ENCODE peak calls at places on chromosomes 11 and 22, in five cellular contexts. G is nephron progenitor cell, J is right cardiac atrium, T is ELF-1, W is NCI-H1092. Z is an unnamed sample.

GRCh38 chr11:93642416-93642815 is 19.1 kb upstream of the CEP295 start:
- DNase-seq in J (no peak), W (no peak), T (no peak), G (no peak), Z (no peak)

GRCh38 chr11:130518164-130518563 is 69.7 kb downstream of the ADAMTS15 start:
- DNase-seq in W (no peak), T (no peak), G (no peak), J (no peak), Z (no peak)

GRCh38 chr11:128022007-128022368 is 565.4 kb downstream of the ETS1 start:
- DNase-seq in J (no peak), T (no peak), W (no peak), G (no peak), Z (no peak)

GRCh38 chr11:2898366-2899079 is 12.9 kb upstream of the CDKN1C start:
- DNase-seq in W (no peak), G (no peak), T (no peak), J (peak; percentile 72), Z (no peak)

GRCh38 chr22:45316796-45317526 is 7.2 kb downstream of the FAM118A start:
- DNase-seq in G (no peak), T (no peak), W (no peak), J (peak; percentile 64), Z (no peak)

GRCh38 chr11:57143459-57143858 is 38.3 kb upstream of the LRRC55 start:
- DNase-seq in J (no peak), T (no peak), G (no peak), W (no peak), Z (no peak)

GRCh38 chr11:33027233-33027632 is 11.6 kb downstream of the DEPDC7 start:
- DNase-seq in G (no peak), W (no peak), T (no peak), J (no peak), Z (no peak)

GRCh38 chr22:29385748-29386147 is 2.6 kb downstream of the AP1B1 start:
- DNase-seq in J (peak; percentile 71), T (no peak), W (no peak), G (no peak), Z (no peak)

GRCh38 chr22:20015187-20015625 is 1.4 kb downstream of the ARVCF start:
- DNase-seq in J (peak; percentile 50), T (no peak), W (no peak), G (no peak), Z (no peak)

GRCh38 chr11:134063991-134064747 is 4.7 kb upstream of the JAM3 start:
- DNase-seq in W (peak; percentile 41), G (no peak), J (no peak), T (peak; percentile 68), Z (no peak)

GRCh38 chr11:3056296-3057068 is 741 bp downstream of the CARS1 start:
- DNase-seq in J (no peak), G (peak; percentile 36), T (peak; percentile 43), W (peak; percentile 9), Z (no peak)

GRCh38 chr11:76803023-76803422 is 19.9 kb downstream of the TSKU start:
- DNase-seq in T (no peak), J (no peak), W (no peak), G (no peak), Z (no peak)

GRCh38 chr22:47625013-47625385 is 862.5 kb downstream of the TBC1D22A start:
- DNase-seq in W (no peak), T (no peak), G (no peak), J (no peak), Z (no peak)

GRCh38 chr22:50467773-50468440 is 6.9 kb downstream of the SBF1 start:
- DNase-seq in W (no peak), J (no peak), G (no peak), T (no peak), Z (no peak)

GRCh38 chr22:46714550-46714949 is 23.5 kb downstream of the CERK start:
- DNase-seq in W (no peak), T (no peak), G (no peak), J (no peak), Z (no peak)

GRCh38 chr11:76228122-76229000 is 22.1 kb upstream of the WNT11 start:
- DNase-seq in T (no peak), J (peak; percentile 39), W (no peak), G (no peak), Z (no peak)

GRCh38 chr11:27696961-27697360 is 3.3 kb downstream of the BDNF start:
- DNase-seq in J (no peak), G (no peak), T (no peak), W (no peak), Z (no peak)

GRCh38 chr11:119509277-119509841 is 86.4 kb upstream of the THY1 start:
- DNase-seq in T (no peak), W (no peak), J (no peak), G (no peak), Z (no peak)